ENCODE peak calls at places on chromosomes 2 and 18, in five cellular contexts. P is CD4-positive, CD25-positive, alpha-beta regulatory T cell; G is retina; K is neural progenitor cell; V is NCI-H1105. B is an unnamed sample.

GRCh38 chr2:240814946-240815760 is 4.9 kb downstream of the KIF1A start:
- DNase-seq in G (no peak), K (no peak), V (no peak), P (no peak), B (no peak)

GRCh38 chr2:229922449-229923386 is at the start of gene FBXO36:
- DNase-seq in G (peak), K (peak), V (peak), P (no peak), B (peak)

GRCh38 chr2:11503354-11503927 is 30.4 kb upstream of the GREB1 start:
- DNase-seq in K (no peak), P (no peak), G (no peak), V (no peak), B (no peak)

GRCh38 chr2:628651-629050 is 48.6 kb downstream of the TMEM18 start:
- DNase-seq in G (no peak), P (no peak), K (no peak), V (no peak), B (no peak)

GRCh38 chr2:39546937-39547336 is 109.9 kb upstream of the MAP4K3 start:
- DNase-seq in V (no peak), P (no peak), K (no peak), G (no peak), B (no peak)

GRCh38 chr18:41513438-41513837 is 441.6 kb upstream of the PIK3C3 start:
- DNase-seq in V (no peak), P (no peak), K (no peak), G (no peak), B (no peak)

GRCh38 chr2:26299488-26300092 is 46.4 kb upstream of the SELENOI start:
- DNase-seq in G (peak), K (peak), V (no peak), P (peak), B (no peak)

GRCh38 chr18:484749-485464 is 15.6 kb downstream of the COLEC12 start:
- DNase-seq in K (no peak), P (no peak), G (no peak), V (no peak), B (no peak)

GRCh38 chr2:235670974-235671787 is 177.3 kb downstream of the AGAP1 start:
- DNase-seq in G (peak), V (peak), K (peak), P (no peak), B (no peak)

GRCh38 chr2:73952499-73953446 is 26.1 kb downstream of the DGUOK start:
- DNase-seq in G (no peak), P (no peak), K (no peak), V (no peak), B (no peak)

GRCh38 chr18:44170208-44170880 is 510.3 kb upstream of the SETBP1 start:
- DNase-seq in G (no peak), P (no peak), K (no peak), V (no peak), B (no peak)

GRCh38 chr18:67790527-67790926 is 274.0 kb upstream of the DSEL start:
- DNase-seq in K (no peak), P (no peak), V (no peak), G (no peak), B (no peak)

GRCh38 chr2:190407246-190407661 is 901 bp upstream of the MFSD6 start:
- DNase-seq in V (peak), K (peak), P (peak), G (no peak), B (no peak)